ENCODE peak calls at places on chromosomes 12 and 14, in four cellular contexts. One of them, this sample, is unnamed.

GRCh38 chr12:124323771-124324530 is 29.1 kb downstream of the RFLNA start:
- DNase-seq in fibroblast of lung: peak; percentile 12
- DNase-seq in BJ: no peak
- DNase-seq in tibial artery: no peak
- DNase-seq in this sample: no peak

GRCh38 chr12:105617141-105617540 is 286.6 kb downstream of the C12orf75 start:
- DNase-seq in tibial artery: no peak
- DNase-seq in BJ: no peak
- DNase-seq in fibroblast of lung: no peak
- DNase-seq in this sample: no peak

GRCh38 chr12:75623631-75624118 is 112.3 kb upstream of the KRR1 start:
- DNase-seq in tibial artery: no peak
- DNase-seq in BJ: no peak
- DNase-seq in fibroblast of lung: peak; percentile 64
- DNase-seq in this sample: no peak

GRCh38 chr12:87642245-87642644 is 387.0 kb downstream of the C12orf50 start:
- DNase-seq in tibial artery: no peak
- DNase-seq in BJ: no peak
- DNase-seq in fibroblast of lung: no peak
- DNase-seq in this sample: no peak

GRCh38 chr14:66746316-66747006 is 238.5 kb downstream of the GPHN start:
- DNase-seq in fibroblast of lung: peak; percentile 71
- DNase-seq in tibial artery: no peak
- DNase-seq in BJ: no peak
- DNase-seq in this sample: peak; percentile 17

GRCh38 chr14:59439256-59440015 is 25.7 kb downstream of the GPR135 start:
- DNase-seq in fibroblast of lung: peak; percentile 81
- DNase-seq in BJ: no peak
- DNase-seq in tibial artery: no peak
- DNase-seq in this sample: peak; percentile 47

GRCh38 chr12:89156324-89156723 is 196.0 kb downstream of the DUSP6 start:
- DNase-seq in fibroblast of lung: no peak
- DNase-seq in BJ: no peak
- DNase-seq in tibial artery: no peak
- DNase-seq in this sample: no peak

GRCh38 chr14:21213652-21214051 is 55.6 kb downstream of the HNRNPC start:
- DNase-seq in fibroblast of lung: no peak
- DNase-seq in tibial artery: no peak
- DNase-seq in BJ: no peak
- DNase-seq in this sample: no peak

GRCh38 chr12:31599053-31599452 is 8.1 kb upstream of the DENND5B start:
- DNase-seq in fibroblast of lung: no peak
- DNase-seq in BJ: no peak
- DNase-seq in tibial artery: no peak
- DNase-seq in this sample: no peak

GRCh38 chr14:36941783-36942521 is 230.5 kb downstream of the SLC25A21 start:
- DNase-seq in tibial artery: peak; percentile 59
- DNase-seq in BJ: no peak
- DNase-seq in fibroblast of lung: peak; percentile 69
- DNase-seq in this sample: no peak

GRCh38 chr12:123085730-123086487 is 65.0 kb downstream of the PITPNM2 start:
- DNase-seq in BJ: no peak
- DNase-seq in fibroblast of lung: no peak
- DNase-seq in tibial artery: no peak
- DNase-seq in this sample: no peak

GRCh38 chr14:99213603-99214002 is 58.4 kb downstream of the BCL11B start:
- DNase-seq in BJ: no peak
- DNase-seq in tibial artery: no peak
- DNase-seq in fibroblast of lung: no peak
- DNase-seq in this sample: no peak

GRCh38 chr12:132282950-132283771 is 46.2 kb downstream of the GALNT9 start:
- DNase-seq in BJ: no peak
- DNase-seq in tibial artery: no peak
- DNase-seq in fibroblast of lung: no peak
- DNase-seq in this sample: no peak

GRCh38 chr12:51678086-51678724 is 87.2 kb downstream of the SCN8A start:
- DNase-seq in fibroblast of lung: peak; percentile 62
- DNase-seq in BJ: no peak
- DNase-seq in tibial artery: no peak
- DNase-seq in this sample: no peak

GRCh38 chr12:49201595-49202295 is 12.9 kb upstream of the TUBA1A start:
- DNase-seq in tibial artery: no peak
- DNase-seq in fibroblast of lung: peak; percentile 49
- DNase-seq in BJ: no peak
- DNase-seq in this sample: peak; percentile 42

GRCh38 chr14:24556756-24557155 is 19.3 kb downstream of the CTSG start:
- DNase-seq in fibroblast of lung: no peak
- DNase-seq in BJ: no peak
- DNase-seq in tibial artery: no peak
- DNase-seq in this sample: no peak

GRCh38 chr14:65866422-65866821 is 453.9 kb downstream of the FUT8 start:
- DNase-seq in BJ: peak; percentile 75
- DNase-seq in fibroblast of lung: no peak
- DNase-seq in tibial artery: no peak
- DNase-seq in this sample: peak; percentile 56

GRCh38 chr12:617304-617915 is 45.8 kb downstream of the NINJ2 start:
- DNase-seq in fibroblast of lung: peak; percentile 62
- DNase-seq in tibial artery: peak; percentile 42
- DNase-seq in BJ: no peak
- DNase-seq in this sample: no peak

GRCh38 chr12:4843907-4844306 is 65.8 kb upstream of the KCNA1 start:
- DNase-seq in fibroblast of lung: no peak
- DNase-seq in BJ: no peak
- DNase-seq in tibial artery: no peak
- DNase-seq in this sample: no peak

GRCh38 chr14:67773844-67774377 is 42.5 kb downstream of the ZFYVE26 start:
- DNase-seq in fibroblast of lung: no peak
- DNase-seq in tibial artery: no peak
- DNase-seq in BJ: no peak
- DNase-seq in this sample: no peak

GRCh38 chr14:72902802-72903530 is 9.1 kb upstream of the DPF3 start:
- DNase-seq in BJ: no peak
- DNase-seq in tibial artery: no peak
- DNase-seq in fibroblast of lung: peak; percentile 72
- DNase-seq in this sample: no peak

GRCh38 chr14:22184157-22185025 is 404.6 kb downstream of the DAD1 start:
- DNase-seq in tibial artery: no peak
- DNase-seq in BJ: no peak
- DNase-seq in fibroblast of lung: peak; percentile 40
- DNase-seq in this sample: no peak

GRCh38 chr14:34965912-34966311 is 16.9 kb upstream of the SRP54 start:
- DNase-seq in tibial artery: no peak
- DNase-seq in BJ: no peak
- DNase-seq in fibroblast of lung: no peak
- DNase-seq in this sample: no peak

GRCh38 chr12:124804011-124804621 is 59.5 kb downstream of the SCARB1 start:
- DNase-seq in fibroblast of lung: peak; percentile 28
- DNase-seq in tibial artery: no peak
- DNase-seq in BJ: no peak
- DNase-seq in this sample: no peak

GRCh38 chr12:913919-914718 is 35.4 kb downstream of the RAD52 start:
- DNase-seq in BJ: peak; percentile 17
- DNase-seq in fibroblast of lung: peak; percentile 31
- DNase-seq in tibial artery: no peak
- DNase-seq in this sample: peak; percentile 5

GRCh38 chr12:99043319-99043914 is 398.3 kb downstream of the APAF1 start:
- DNase-seq in fibroblast of lung: peak; percentile 71
- DNase-seq in BJ: no peak
- DNase-seq in tibial artery: peak; percentile 73
- DNase-seq in this sample: peak; percentile 35

GRCh38 chr12:114876968-114877680 is 193.1 kb upstream of the TBX3 start:
- DNase-seq in tibial artery: no peak
- DNase-seq in fibroblast of lung: no peak
- DNase-seq in BJ: no peak
- DNase-seq in this sample: no peak

GRCh38 chr14:91714805-91715204 is 17.1 kb downstream of the CATSPERB start:
- DNase-seq in fibroblast of lung: no peak
- DNase-seq in BJ: no peak
- DNase-seq in tibial artery: no peak
- DNase-seq in this sample: no peak

GRCh38 chr14:92687681-92688433 is 60.6 kb downstream of the LGMN start:
- DNase-seq in fibroblast of lung: no peak
- DNase-seq in BJ: no peak
- DNase-seq in tibial artery: no peak
- DNase-seq in this sample: no peak

GRCh38 chr12:32091696-32092095 is 15.0 kb upstream of the BICD1 start:
- DNase-seq in tibial artery: no peak
- DNase-seq in BJ: no peak
- DNase-seq in fibroblast of lung: no peak
- DNase-seq in this sample: no peak

GRCh38 chr14:69354383-69355154 is 43.5 kb downstream of the ERH start:
- DNase-seq in fibroblast of lung: no peak
- DNase-seq in BJ: no peak
- DNase-seq in tibial artery: no peak
- DNase-seq in this sample: no peak

GRCh38 chr12:19244312-19244711 is 114.8 kb downstream of the PLEKHA5 start:
- DNase-seq in BJ: no peak
- DNase-seq in tibial artery: no peak
- DNase-seq in fibroblast of lung: no peak
- DNase-seq in this sample: no peak

GRCh38 chr12:905273-906076 is 44.0 kb downstream of the RAD52 start:
- DNase-seq in BJ: no peak
- DNase-seq in fibroblast of lung: no peak
- DNase-seq in tibial artery: no peak
- DNase-seq in this sample: no peak

GRCh38 chr12:28941248-28941647 is 207.8 kb upstream of the FAR2 start:
- DNase-seq in fibroblast of lung: no peak
- DNase-seq in tibial artery: no peak
- DNase-seq in BJ: no peak
- DNase-seq in this sample: no peak

GRCh38 chr14:83548061-83548839 is 1981.7 kb upstream of the FLRT2 start:
- DNase-seq in fibroblast of lung: peak; percentile 65
- DNase-seq in BJ: no peak
- DNase-seq in tibial artery: no peak
- DNase-seq in this sample: no peak

GRCh38 chr12:42469355-42470006 is 120.1 kb downstream of the PRICKLE1 start:
- DNase-seq in fibroblast of lung: no peak
- DNase-seq in BJ: no peak
- DNase-seq in tibial artery: no peak
- DNase-seq in this sample: no peak

GRCh38 chr12:51832708-51833107 is 15.8 kb downstream of the FIGNL2 start:
- DNase-seq in tibial artery: no peak
- DNase-seq in BJ: no peak
- DNase-seq in fibroblast of lung: no peak
- DNase-seq in this sample: no peak

DNA sequence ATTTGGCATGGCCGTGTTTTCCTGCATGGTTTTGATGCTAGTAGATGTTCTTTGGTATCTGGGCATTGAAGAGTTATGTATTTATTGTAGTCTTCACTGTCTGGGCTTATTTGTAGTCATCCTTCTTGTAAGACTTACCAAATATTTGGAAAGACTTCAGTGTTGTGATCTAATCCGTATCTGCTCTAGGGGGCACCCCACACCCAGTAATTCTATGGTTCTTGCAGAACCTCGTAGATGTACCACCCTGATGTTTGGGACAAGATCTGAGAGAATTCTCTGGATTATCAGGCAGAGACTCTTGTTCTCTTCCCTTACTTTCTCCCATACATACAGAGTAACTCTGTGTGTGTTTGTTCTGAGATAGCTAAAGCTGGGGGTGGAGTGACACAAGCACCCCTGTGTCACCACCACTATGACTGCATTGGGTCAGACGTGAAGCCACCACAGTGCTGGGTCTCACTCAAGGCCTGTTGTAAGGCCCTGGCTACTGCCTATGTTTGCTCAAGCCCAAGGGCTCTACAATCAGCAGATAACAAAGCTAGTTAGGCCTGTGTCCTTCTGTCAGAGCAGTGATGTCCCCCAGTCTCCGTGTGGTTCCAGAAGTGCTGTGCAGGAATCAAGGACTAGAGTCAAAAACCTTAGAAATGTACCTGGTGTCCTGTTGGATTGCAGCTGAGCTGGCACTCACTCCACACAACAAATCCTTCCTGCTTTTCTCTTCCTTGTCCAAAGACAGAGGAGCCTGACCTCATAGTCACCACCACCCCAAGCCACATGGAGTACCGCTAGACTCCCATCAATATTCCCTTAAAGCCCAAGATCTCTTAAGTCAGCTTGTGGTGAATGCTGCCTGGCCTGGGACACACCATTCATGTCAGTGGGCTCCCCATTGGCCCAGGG is 9.5 kb downstream of the RDH16 start:
- DNase-seq in tibial artery: no peak
- DNase-seq in fibroblast of lung: no peak
- DNase-seq in BJ: no peak
- DNase-seq in this sample: no peak
- TF ChIP-seq CTCF in tibial artery: no peak
- TF ChIP-seq CTCF in fibroblast of lung: no peak
- TF ChIP-seq CTCF in BJ: no peak
- TF ChIP-seq CTCF in this sample: no peak

GRCh38 chr12:110739894-110740293 is 2.8 kb downstream of the PPP1CC start:
- DNase-seq in tibial artery: no peak
- DNase-seq in fibroblast of lung: no peak
- DNase-seq in BJ: no peak
- DNase-seq in this sample: no peak
- H3K4me3 ChIP-seq in tibial artery: peak overlapping the region; percentile 4
- H3K4me3 ChIP-seq in fibroblast of lung: no peak overlapping the region
- H3K4me3 ChIP-seq in BJ: peak overlapping the region; percentile 2
- H3K4me3 ChIP-seq in this sample: no peak overlapping the region

GRCh38 chr14:74244115-74244514 is 4.9 kb downstream of the VSX2 start:
- DNase-seq in tibial artery: no peak
- DNase-seq in fibroblast of lung: no peak
- DNase-seq in BJ: no peak
- DNase-seq in this sample: no peak
- TF ChIP-seq CTCF in tibial artery: no peak
- TF ChIP-seq CTCF in fibroblast of lung: no peak
- TF ChIP-seq CTCF in BJ: no peak
- TF ChIP-seq CTCF in this sample: no peak

GRCh38 chr12:69977991-69978390 is 153.0 kb downstream of the MYRFL start:
- DNase-seq in tibial artery: no peak
- DNase-seq in fibroblast of lung: no peak
- DNase-seq in BJ: no peak
- DNase-seq in this sample: no peak

GRCh38 chr12:69984216-69984615 is 159.2 kb downstream of the MYRFL start:
- DNase-seq in tibial artery: no peak
- DNase-seq in fibroblast of lung: no peak
- DNase-seq in BJ: no peak
- DNase-seq in this sample: no peak

GRCh38 chr12:69985656-69986055 is 160.6 kb downstream of the MYRFL start:
- DNase-seq in fibroblast of lung: no peak
- DNase-seq in BJ: no peak
- DNase-seq in tibial artery: no peak
- DNase-seq in this sample: no peak

GRCh38 chr12:69986109-69986508 is 161.1 kb downstream of the MYRFL start:
- DNase-seq in fibroblast of lung: no peak
- DNase-seq in BJ: no peak
- DNase-seq in tibial artery: no peak
- DNase-seq in this sample: no peak

DNA sequence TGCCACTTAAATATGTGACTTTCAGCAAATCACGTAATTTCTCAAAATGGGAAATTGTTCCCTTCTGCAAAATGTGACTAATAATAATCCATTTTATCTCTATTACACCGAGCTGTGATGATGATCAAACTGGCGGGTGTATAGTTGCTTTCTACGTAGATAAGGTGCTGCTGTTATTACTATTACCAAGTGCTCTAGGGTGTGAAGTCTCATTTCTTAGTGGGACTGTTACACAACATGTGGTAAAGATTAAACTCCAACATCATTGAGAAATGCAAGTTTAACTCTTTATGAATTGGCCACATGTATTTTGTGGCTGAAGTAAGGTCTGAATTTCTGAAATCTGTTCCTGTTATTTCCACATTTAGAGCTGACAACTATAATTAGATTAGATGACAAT is 157.1 kb downstream of the MYRFL start:
- DNase-seq in BJ: no peak
- DNase-seq in tibial artery: no peak
- DNase-seq in fibroblast of lung: no peak
- DNase-seq in this sample: no peak
- H3K4me3 ChIP-seq in BJ: no peak overlapping the region
- H3K4me3 ChIP-seq in tibial artery: no peak overlapping the region
- H3K4me3 ChIP-seq in fibroblast of lung: no peak overlapping the region
- H3K4me3 ChIP-seq in this sample: no peak overlapping the region